ENCODE peak calls at places on chromosomes 6 and 20, in seven cellular contexts. O, G, S, E, J, T and U are unnamed samples.
A peak's percentile ranks its signal among the peaks of the same experiment; 100 is the strongest.

GRCh38 chr20:51354769-51355319 is 187.7 kb downstream of the NFATC2 start:
- DNase-seq in J (no peak), S (no peak), G (no peak), O (no peak), E (peak; percentile 63), T (no peak), U (no peak)

GRCh38 chr6:119355890-119356289 is 6.3 kb upstream of the MAN1A1 start:
- DNase-seq in J (no peak), S (no peak), T (no peak), O (no peak), G (no peak), E (no peak), U (no peak)

GRCh38 chr6:90369024-90369519 is 72.4 kb upstream of the BACH2 start:
- DNase-seq in E (peak; percentile 100), O (no peak), T (peak; percentile 100), S (peak; percentile 100), J (no peak), G (no peak), U (peak; percentile 68)

GRCh38 chr20:8721098-8721497 is 347.8 kb upstream of the PLCB4 start:
- DNase-seq in T (peak; percentile 15), E (peak; percentile 71), G (no peak), S (peak; percentile 73), J (no peak), O (peak; percentile 45), U (no peak)

GRCh38 chr6:124659427-124659826 is 302.8 kb upstream of the RNF217 start:
- DNase-seq in J (no peak), O (no peak), T (no peak), E (no peak), S (no peak), G (no peak), U (no peak)

GRCh38 chr6:5238336-5238735 is 22.4 kb downstream of the LYRM4 start:
- DNase-seq in G (no peak), S (no peak), T (no peak), O (no peak), E (no peak), J (no peak), U (no peak)

GRCh38 chr6:120785459-120786086 is 548.7 kb downstream of the TBC1D32 start:
- DNase-seq in S (no peak), T (no peak), J (no peak), E (no peak), O (no peak), G (no peak), U (no peak)

GRCh38 chr20:58626076-58626475 is 25.0 kb upstream of the STX16 start:
- DNase-seq in E (no peak), S (no peak), O (no peak), T (no peak), G (no peak), J (no peak), U (no peak)

GRCh38 chr20:53274365-53274764 is 302.2 kb downstream of the TSHZ2 start:
- DNase-seq in T (no peak), G (no peak), E (no peak), S (no peak), J (no peak), O (no peak), U (no peak)

GRCh38 chr20:64173116-64173515 is 8.9 kb downstream of the MYT1 start:
- DNase-seq in T (no peak), J (no peak), O (no peak), S (no peak), E (no peak), G (no peak), U (no peak)

GRCh38 chr6:13120483-13121482 is 207.6 kb downstream of the TBC1D7 start:
- DNase-seq in S (no peak), O (no peak), E (no peak), T (no peak), G (no peak), J (no peak), U (no peak)

GRCh38 chr6:9795880-9796279 is 619.0 kb downstream of the TFAP2A start:
- DNase-seq in O (no peak), E (no peak), T (no peak), S (no peak), G (no peak), J (no peak), U (no peak)

GRCh38 chr20:46316984-46317684 is 8.8 kb upstream of the CDH22 start:
- DNase-seq in J (no peak), T (no peak), E (no peak), G (no peak), O (peak; percentile 73), S (no peak), U (no peak)

GRCh38 chr20:10239954-10240353 is 21.3 kb downstream of the SNAP25 start:
- DNase-seq in E (peak; percentile 11), J (no peak), G (no peak), T (no peak), O (no peak), S (peak; percentile 58), U (no peak)

GRCh38 chr6:166830891-166831363 is 125.4 kb downstream of the RNASET2 start:
- DNase-seq in J (no peak), T (no peak), G (no peak), O (no peak), E (no peak), S (no peak), U (no peak)

GRCh38 chr20:63739129-63740069 is at the start of gene SLC2A4RG:
- DNase-seq in E (peak; percentile 74), J (peak; percentile 51), S (peak; percentile 72), O (peak; percentile 66), G (peak; percentile 88), T (no peak), U (peak; percentile 98)

GRCh38 chr20:25249198-25249931 is 1.5 kb downstream of the PYGB start:
- DNase-seq in G (no peak), J (no peak), O (no peak), S (peak; percentile 46), E (no peak), T (no peak), U (no peak)

GRCh38 chr20:57698191-57698866 is 11.5 kb downstream of the PMEPA1 start:
- DNase-seq in J (no peak), E (peak; percentile 95), T (peak; percentile 97), S (peak; percentile 95), O (no peak), G (no peak), U (no peak)

GRCh38 chr20:19850190-19850533 is 92.1 kb downstream of the RIN2 start:
- DNase-seq in E (peak; percentile 11), T (no peak), J (no peak), S (peak; percentile 25), G (no peak), O (no peak), U (no peak)

GRCh38 chr20:50415516-50416268 is 94.5 kb upstream of the PTPN1 start:
- DNase-seq in S (peak; percentile 99), O (no peak), J (no peak), T (peak; percentile 55), G (no peak), E (peak; percentile 95), U (no peak)

GRCh38 chr6:92779758-92780157 is 639.6 kb downstream of the EPHA7 start:
- DNase-seq in S (peak; percentile 80), G (no peak), O (peak; percentile 29), T (peak; percentile 26), E (peak; percentile 13), J (no peak), U (no peak)

GRCh38 chr20:41344477-41344876 is 3.9 kb downstream of the LPIN3 start:
- DNase-seq in S (no peak), J (no peak), E (no peak), T (no peak), G (no peak), O (no peak), U (no peak)

GRCh38 chr6:25717856-25718740 is 36.4 kb upstream of the SLC17A4 start:
- DNase-seq in O (peak; percentile 64), G (peak; percentile 28), E (peak; percentile 26), T (peak; percentile 6), J (no peak), S (peak; percentile 47), U (no peak)

GRCh38 chr6:121694389-121695185 is 259.1 kb downstream of the GJA1 start:
- DNase-seq in T (no peak), G (no peak), E (peak; percentile 69), J (no peak), O (no peak), S (peak; percentile 36), U (no peak)

GRCh38 chr6:159036673-159037072 is 8.1 kb downstream of the TAGAP start:
- DNase-seq in J (no peak), T (no peak), G (no peak), S (no peak), O (no peak), E (no peak), U (no peak)